ENCODE peak calls at places on chromosomes 13 and 19, in nine cellular contexts. N is iris pigment epithelial cell, L is COR-L47, E is ovary, J is H7, Q is IMR-90, Y is neural crest cell, B is NCI-H1105 treated with DMSO at 0.1 percent for 48 hours, D is posterior vena cava. S is an unnamed sample.
A peak's percentile ranks its signal among the peaks of the same experiment; 100 is the strongest.

GRCh38 chr19:16022681-16023557 is 53.4 kb upstream of the TPM4 start:
- DNase-seq in N (no peak), L (no peak), E (no peak), J (peak; percentile 33), Q (no peak), Y (no peak), B (no peak), D (peak; percentile 71), S (no peak)

GRCh38 chr13:98879127-98879520 is 98.7 kb downstream of the DOCK9 start:
- DNase-seq in N (no peak), L (no peak), E (no peak), J (no peak), Q (no peak), Y (no peak), B (no peak), D (no peak), S (no peak)

GRCh38 chr19:1577090-1577928 is 9.2 kb upstream of the MEX3D start:
- DNase-seq in N (no peak), L (no peak), E (no peak), J (no peak), Q (no peak), Y (no peak), B (peak; percentile 92), D (no peak), S (no peak)

GRCh38 chr19:41939861-41940442 is 11.7 kb upstream of the ERFL start:
- DNase-seq in N (no peak), L (peak; percentile 54), E (no peak), J (peak; percentile 89), Q (no peak), Y (peak; percentile 49), B (peak; percentile 58), D (no peak), S (no peak)

GRCh38 chr19:46218160-46218559 is 11.4 kb upstream of the IGFL1 start:
- DNase-seq in N (peak; percentile 16), L (no peak), E (no peak), J (peak; percentile 85), Q (peak; percentile 6), Y (peak; percentile 63), B (no peak), D (no peak), S (no peak)

GRCh38 chr19:39199025-39199424 is 2.3 kb downstream of the NCCRP1 start:
- DNase-seq in N (peak; percentile 31), L (no peak), E (peak; percentile 55), J (peak; percentile 72), Q (peak; percentile 63), Y (peak; percentile 37), B (no peak), D (no peak), S (no peak)

GRCh38 chr13:40895715-40896184 is 106.3 kb downstream of the SLC25A15 start:
- DNase-seq in N (no peak), L (no peak), E (no peak), J (no peak), Q (no peak), Y (no peak), B (peak; percentile 7), D (no peak), S (no peak)

GRCh38 chr13:42867232-42867631 is 85.8 kb downstream of the FAM216B start:
- DNase-seq in N (no peak), L (no peak), E (no peak), J (no peak), Q (no peak), Y (no peak), B (no peak), D (no peak), S (no peak)

GRCh38 chr13:112522578-112522977 is 65.4 kb downstream of the TUBGCP3 start:
- DNase-seq in N (peak; percentile 34), L (no peak), E (no peak), J (no peak), Q (peak; percentile 62), Y (no peak), B (no peak), D (no peak), S (no peak)

GRCh38 chr19:919157-920050 is 2.3 kb downstream of the KISS1R start:
- DNase-seq in N (no peak), L (peak; percentile 87), E (no peak), J (peak; percentile 84), Q (no peak), Y (no peak), B (peak; percentile 75), D (no peak), S (peak; percentile 74)

GRCh38 chr13:36910545-36910944 is 9.5 kb downstream of the SMAD9 start:
- DNase-seq in N (no peak), L (no peak), E (no peak), J (no peak), Q (no peak), Y (no peak), B (no peak), D (no peak), S (no peak)

GRCh38 chr13:25352230-25352629 is 19.5 kb upstream of the ATP8A2 start:
- DNase-seq in N (no peak), L (no peak), E (no peak), J (no peak), Q (no peak), Y (no peak), B (no peak), D (no peak), S (no peak)

GRCh38 chr13:27355894-27356293 is 68.5 kb upstream of the GTF3A start:
- DNase-seq in N (no peak), L (no peak), E (no peak), J (peak; percentile 70), Q (no peak), Y (no peak), B (no peak), D (no peak), S (no peak)

GRCh38 chr19:5207806-5208205 is 132.8 kb downstream of the PTPRS start:
- DNase-seq in N (no peak), L (no peak), E (no peak), J (peak; percentile 44), Q (no peak), Y (no peak), B (no peak), D (no peak), S (no peak)

GRCh38 chr13:99426426-99426825 is 74.8 kb upstream of the TM9SF2 start:
- DNase-seq in N (no peak), L (no peak), E (no peak), J (peak; percentile 40), Q (no peak), Y (no peak), B (no peak), D (peak; percentile 20), S (no peak)

GRCh38 chr19:4970558-4971423 is 1.9 kb downstream of the KDM4B start:
- DNase-seq in N (peak; percentile 41), L (no peak), E (no peak), J (peak; percentile 73), Q (no peak), Y (no peak), B (peak; percentile 14), D (no peak), S (peak; percentile 31)

GRCh38 chr13:100409132-100409531 is 179.5 kb downstream of the GGACT start:
- DNase-seq in N (no peak), L (no peak), E (no peak), J (no peak), Q (peak; percentile 8), Y (no peak), B (no peak), D (no peak), S (no peak)

GRCh38 chr19:17968376-17968775 is 1.5 kb downstream of the KCNN1 start:
- DNase-seq in N (no peak), L (no peak), E (no peak), J (peak; percentile 69), Q (no peak), Y (no peak), B (no peak), D (no peak), S (no peak)

GRCh38 chr13:46679369-46680180 is 117.4 kb downstream of the ESD start:
- DNase-seq in N (peak; percentile 79), L (peak; percentile 38), E (peak; percentile 34), J (no peak), Q (peak; percentile 70), Y (no peak), B (no peak), D (no peak), S (no peak)

GRCh38 chr13:113656831-113657671 is 947 bp downstream of the ATP4B start:
- DNase-seq in N (no peak), L (peak; percentile 39), E (peak; percentile 6), J (peak; percentile 59), Q (no peak), Y (no peak), B (no peak), D (peak; percentile 66), S (no peak)

GRCh38 chr19:4034048-4035017 is 26.8 kb downstream of the PIAS4 start:
- DNase-seq in N (no peak), L (no peak), E (no peak), J (no peak), Q (no peak), Y (no peak), B (no peak), D (no peak), S (no peak)

S was measured in NCI-H345.